ENCODE peak calls at places on chromosomes 6 and 20, in six cellular contexts. S is colonic mucosa, Y is retinal pigment epithelial cell, N is fibroblast of villous mesenchyme, C is skeletal muscle cell, K is astrocyte of the cerebellum. U is an unnamed sample.

GRCh38 chr20:22411568-22412450 is 172.6 kb downstream of the FOXA2 start:
- DNase-seq in K (peak), S (peak), Y (no peak), C (no peak), N (peak), U (peak)

GRCh38 chr6:35723587-35723986 is 13.2 kb upstream of the ARMC12 start:
- DNase-seq in C (no peak), S (no peak), K (no peak), N (no peak), Y (no peak), U (no peak)

GRCh38 chr20:42010090-42010489 is 391.9 kb upstream of the CHD6 start:
- DNase-seq in S (no peak), K (no peak), N (no peak), C (no peak), Y (no peak), U (no peak)

GRCh38 chr6:15681946-15682345 is 19.1 kb upstream of the DTNBP1 start:
- DNase-seq in S (no peak), N (no peak), C (no peak), Y (no peak), K (no peak), U (no peak)

GRCh38 chr6:146962332-146962731 is 241.9 kb upstream of the STXBP5 start:
- DNase-seq in C (no peak), S (no peak), N (no peak), Y (no peak), K (no peak), U (no peak)

GRCh38 chr6:43086022-43086658 is 10.0 kb downstream of the PTK7 start:
- DNase-seq in N (no peak), K (no peak), C (no peak), Y (no peak), S (no peak), U (no peak)

GRCh38 chr20:35010405-35011192 is 54.9 kb downstream of the MYH7B start:
- DNase-seq in N (no peak), C (no peak), K (no peak), S (no peak), Y (no peak), U (no peak)

GRCh38 chr6:166173292-166173951 is 5.8 kb upstream of the TBXT start:
- DNase-seq in K (no peak), N (no peak), Y (no peak), S (no peak), C (no peak), U (peak)

GRCh38 chr6:16168121-16168520 is 39.2 kb downstream of the MYLIP start:
- DNase-seq in N (no peak), K (no peak), S (no peak), C (no peak), Y (no peak), U (no peak)

DNA sequence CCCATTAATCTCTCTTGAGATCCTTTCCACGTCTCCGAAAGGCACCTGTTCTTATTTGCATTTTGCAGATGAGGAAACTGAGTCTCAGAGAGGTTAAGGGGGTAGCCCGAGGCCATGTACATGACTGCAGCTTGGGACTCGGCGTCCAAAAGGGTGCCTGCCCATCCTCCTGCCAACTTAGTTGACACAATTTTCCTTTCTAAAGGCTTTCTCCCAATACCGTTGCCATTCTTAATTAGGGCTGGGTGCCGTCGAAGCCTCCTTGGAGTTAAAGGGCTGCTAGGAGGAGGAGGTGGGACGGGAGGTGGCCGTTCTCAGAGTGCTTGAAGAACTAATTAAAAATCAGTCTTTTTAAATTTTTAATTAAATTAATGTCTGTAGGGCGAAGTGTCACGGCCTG is 546 bp upstream of the PSMG4 start:
- DNase-seq in Y (no peak), S (no peak), K (no peak), C (no peak), N (no peak), U (no peak)
- H3K4me3 ChIP-seq in Y (peak), S (peak), K (peak), C (peak), N (peak), U (peak)

GRCh38 chr6:96897396-96898240 is at the start of gene NDUFAF4:
- DNase-seq in N (peak), Y (peak), C (peak), S (peak), K (peak), U (peak)
- H3K4me3 ChIP-seq in N (peak), Y (peak), C (peak), S (peak), K (peak), U (peak)

GRCh38 chr6:39924283-39924682 is 10.0 kb downstream of the MOCS1 start:
- DNase-seq in N (no peak), Y (no peak), C (no peak), K (no peak), S (no peak), U (no peak)

GRCh38 chr6:39925931-39926290 is 8.4 kb downstream of the MOCS1 start:
- DNase-seq in Y (no peak), N (no peak), C (no peak), K (no peak), S (no peak), U (no peak)

GRCh38 chr6:39922821-39923220 is 11.4 kb downstream of the MOCS1 start:
- DNase-seq in K (no peak), S (no peak), Y (no peak), N (no peak), C (no peak), U (no peak)

GRCh38 chr6:39925191-39925930 is 8.9 kb downstream of the MOCS1 start:
- DNase-seq in S (no peak), K (no peak), N (no peak), Y (no peak), C (no peak), U (no peak)

DNA sequence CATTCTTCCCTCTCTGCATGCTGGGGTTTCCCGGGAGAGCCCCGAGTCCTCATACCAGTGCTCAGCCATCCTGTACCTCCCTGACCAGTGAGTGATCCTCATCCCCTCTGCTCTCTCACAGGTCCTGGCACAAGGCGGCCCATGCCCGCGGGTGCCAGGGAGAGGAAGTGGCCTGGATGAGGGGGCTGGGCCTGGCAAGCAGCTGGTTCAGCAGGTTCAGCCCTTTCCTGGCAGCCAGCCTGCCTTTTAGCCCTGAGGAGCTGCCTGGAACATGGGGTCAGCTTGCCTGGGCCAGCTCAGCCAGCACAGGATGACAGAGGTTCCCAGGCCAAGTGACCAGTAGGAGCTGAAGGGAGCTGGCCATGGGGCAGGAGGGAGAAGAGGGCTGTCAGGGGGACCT is 10.9 kb downstream of the MOCS1 start:
- DNase-seq in S (peak), N (no peak), C (no peak), Y (no peak), K (no peak), U (no peak)
- H3K4me3 ChIP-seq in S (no peak), N (no peak), C (no peak), Y (no peak), K (no peak), U (no peak)

GRCh38 chr6:11769816-11770545 is 8.6 kb downstream of the ADTRP start:
- DNase-seq in Y (no peak), S (peak), N (peak), C (no peak), K (no peak), U (no peak)
- H3K4me3 ChIP-seq in Y (no peak), S (no peak), N (no peak), C (no peak), K (no peak), U (no peak)

GRCh38 chr6:170316071-170316470 is 9.5 kb downstream of the FAM120B start:
- DNase-seq in S (no peak), K (no peak), N (no peak), Y (no peak), C (no peak), U (peak)
- H3K4me3 ChIP-seq in S (no peak), K (no peak), N (no peak), Y (no peak), C (no peak), U (no peak)

GRCh38 chr6:113876654-113877053 is 19.5 kb downstream of the MARCKS start:
- DNase-seq in S (no peak), Y (no peak), N (no peak), K (no peak), C (no peak), U (no peak)

GRCh38 chr6:113875470-113875869 is 18.3 kb downstream of the MARCKS start:
- DNase-seq in Y (no peak), S (no peak), C (no peak), K (no peak), N (peak), U (peak)

GRCh38 chr6:113870917-113871316 is 13.8 kb downstream of the MARCKS start:
- DNase-seq in Y (no peak), C (no peak), N (no peak), K (no peak), S (no peak), U (peak)

GRCh38 chr6:113871975-113872374 is 14.8 kb downstream of the MARCKS start:
- DNase-seq in S (no peak), C (no peak), Y (no peak), N (no peak), K (no peak), U (no peak)

DNA sequence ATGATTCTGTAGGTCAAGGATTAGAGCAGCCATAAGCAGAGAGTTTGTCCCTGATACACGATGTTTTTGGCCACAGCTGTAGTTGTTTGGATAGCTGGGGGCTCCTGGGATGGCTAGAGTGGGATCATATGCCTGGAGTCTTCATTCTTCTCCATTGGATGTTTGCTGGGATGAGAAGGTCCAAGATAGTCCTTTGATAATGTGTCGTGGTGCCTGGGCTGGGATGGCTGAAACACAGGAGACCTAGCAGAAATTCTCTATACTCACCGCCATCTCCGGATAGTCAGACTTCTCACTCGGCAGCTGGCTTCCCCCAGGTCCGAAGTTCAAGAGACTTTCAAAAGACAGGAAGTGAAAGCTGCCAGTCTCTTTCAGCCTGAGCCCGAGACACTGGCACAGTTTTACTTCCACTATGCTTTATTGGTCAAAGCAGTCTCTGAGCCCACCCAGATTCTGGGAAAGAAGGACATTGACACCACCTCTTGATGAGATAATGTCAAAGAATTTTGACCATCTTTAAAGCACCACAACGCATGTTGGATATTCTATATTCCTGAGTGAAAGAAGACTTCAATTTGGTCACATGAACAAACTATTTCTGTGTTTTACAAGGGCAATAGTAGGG is 16.0 kb downstream of the MARCKS start:
- DNase-seq in K (no peak), Y (no peak), N (no peak), S (peak), C (no peak), U (no peak)
- H3K4me3 ChIP-seq in K (no peak), Y (no peak), N (no peak), S (peak), C (no peak), U (no peak)

GRCh38 chr6:5438882-5439584 is 177.7 kb downstream of the FARS2 start:
- DNase-seq in N (no peak), K (no peak), Y (no peak), C (no peak), S (no peak), U (no peak)
- H3K4me3 ChIP-seq in N (no peak), K (no peak), Y (no peak), C (no peak), S (no peak), U (no peak)

DNA sequence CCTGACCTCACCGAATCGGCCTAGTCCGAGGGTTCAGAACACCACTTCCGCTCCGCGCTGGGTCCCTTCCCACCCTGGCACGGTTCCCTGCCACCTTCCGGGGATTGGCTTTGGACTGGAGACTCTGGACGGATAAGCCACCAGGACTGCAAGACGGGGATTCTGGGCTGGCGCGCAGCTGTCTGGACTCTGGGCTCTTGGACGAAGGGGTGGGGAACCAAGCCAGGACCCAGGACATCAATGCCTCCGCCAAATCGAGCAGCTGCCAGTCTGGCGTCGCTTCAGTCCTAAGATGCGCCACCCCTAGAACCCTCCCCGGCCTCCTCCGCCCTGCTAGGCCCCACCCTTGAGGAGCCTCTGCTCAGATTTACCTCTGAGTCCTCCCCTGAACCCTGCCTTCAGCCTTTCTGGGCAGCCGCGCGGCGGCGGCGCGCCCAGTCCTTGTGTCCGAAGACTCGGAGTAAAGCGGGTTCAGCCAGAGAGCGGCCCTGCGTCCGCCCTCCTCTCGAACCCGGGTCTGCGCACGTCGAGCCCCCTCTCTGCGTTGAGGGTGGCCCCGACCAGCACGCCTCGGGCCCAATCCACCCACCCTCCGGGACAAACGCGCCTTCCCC is 1.2 kb downstream of the KCNK17 start:
- DNase-seq in Y (no peak), K (no peak), S (no peak), N (no peak), C (no peak), U (no peak)
- H3K4me3 ChIP-seq in Y (no peak), K (no peak), S (peak), N (no peak), C (no peak), U (no peak)

GRCh38 chr6:158924499-158925455 is 75.2 kb downstream of the RSPH3 start:
- DNase-seq in S (no peak), N (no peak), Y (no peak), K (no peak), C (no peak), U (no peak)
- H3K4me3 ChIP-seq in S (no peak), N (no peak), Y (no peak), K (no peak), C (no peak), U (no peak)

DNA sequence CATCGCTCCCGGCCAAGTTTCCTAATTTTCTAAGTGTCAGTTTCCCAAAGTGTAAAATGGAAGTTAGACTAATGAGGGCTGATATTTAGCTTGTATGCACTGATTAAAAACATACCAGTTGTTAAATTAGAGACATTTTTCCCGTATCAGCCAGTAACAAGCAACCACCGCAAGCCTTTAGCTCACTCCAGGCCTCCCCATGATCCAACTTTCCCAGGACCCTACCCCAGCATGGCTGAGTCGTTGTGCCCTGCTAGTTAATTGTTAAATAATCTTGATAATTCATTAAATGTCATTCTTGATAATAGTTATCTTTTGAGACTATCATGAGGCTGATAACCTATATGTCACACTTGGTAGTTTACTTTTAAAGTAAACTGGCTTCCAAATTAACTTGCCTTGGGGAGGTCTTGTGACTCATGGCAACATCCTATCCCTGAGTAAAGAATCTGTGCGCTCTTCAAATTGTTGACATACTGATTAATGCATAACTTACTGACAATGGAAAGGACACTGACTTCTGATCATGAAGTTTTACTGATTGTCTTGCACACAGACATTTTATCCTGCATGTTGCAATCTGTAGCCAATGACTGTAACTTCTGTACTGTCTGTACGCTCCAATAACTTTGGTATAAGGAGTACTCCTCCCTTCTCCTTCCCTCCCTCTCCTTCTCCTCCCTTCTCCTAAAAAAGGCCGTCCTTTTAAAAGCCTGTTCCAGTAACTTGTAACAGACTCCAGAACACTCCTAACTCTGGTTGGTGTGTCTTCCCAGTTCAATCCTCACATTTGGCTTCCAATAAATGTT is 6.3 kb upstream of the GTF3C6 start:
- DNase-seq in K (no peak), N (peak), Y (no peak), C (peak), S (no peak), U (peak)
- H3K4me3 ChIP-seq in K (no peak), N (no peak), Y (no peak), C (no peak), S (no peak), U (no peak)

U was measured in cardiac fibroblast.